ENCODE peak calls at places on chromosomes 6 and 20, in nine cellular contexts. One of them, this sample, is unnamed.

GRCh38 chr20:58128635-58129625 is 99.5 kb downstream of the ANKRD60 start:
- DNase-seq in T-cell: no peak
- DNase-seq in memory B cell: no peak
- DNase-seq in CD8-positive, alpha-beta T cell: no peak
- DNase-seq in endothelial cell: no peak
- DNase-seq in activated CD4-positive, alpha-beta T cell treated with anti-CD3 and anti-CD28 coated beads, Interleukin-2, amount 50 U/mL, for 1 hour: no peak
- DNase-seq in OCI-LY7: no peak
- DNase-seq in HL-60: no peak
- DNase-seq in putamen: no peak
- DNase-seq in this sample: no peak

GRCh38 chr6:56292505-56293181 is 45.3 kb upstream of the COL21A1 start:
- DNase-seq in T-cell: no peak
- DNase-seq in memory B cell: no peak
- DNase-seq in CD8-positive, alpha-beta T cell: no peak
- DNase-seq in endothelial cell: peak
- DNase-seq in activated CD4-positive, alpha-beta T cell treated with anti-CD3 and anti-CD28 coated beads, Interleukin-2, amount 50 U/mL, for 1 hour: no peak
- DNase-seq in OCI-LY7: peak
- DNase-seq in HL-60: peak
- DNase-seq in putamen: peak
- DNase-seq in this sample: no peak

GRCh38 chr6:143368426-143368825 is 82.1 kb downstream of the ADAT2 start:
- DNase-seq in T-cell: no peak
- DNase-seq in memory B cell: no peak
- DNase-seq in CD8-positive, alpha-beta T cell: no peak
- DNase-seq in endothelial cell: no peak
- DNase-seq in activated CD4-positive, alpha-beta T cell treated with anti-CD3 and anti-CD28 coated beads, Interleukin-2, amount 50 U/mL, for 1 hour: no peak
- DNase-seq in OCI-LY7: no peak
- DNase-seq in HL-60: peak
- DNase-seq in putamen: no peak
- DNase-seq in this sample: no peak

GRCh38 chr6:106087548-106088325 is 1.6 kb downstream of the PRDM1 start:
- DNase-seq in T-cell: no peak
- DNase-seq in memory B cell: no peak
- DNase-seq in CD8-positive, alpha-beta T cell: no peak
- DNase-seq in endothelial cell: no peak
- DNase-seq in activated CD4-positive, alpha-beta T cell treated with anti-CD3 and anti-CD28 coated beads, Interleukin-2, amount 50 U/mL, for 1 hour: no peak
- DNase-seq in OCI-LY7: no peak
- DNase-seq in HL-60: peak
- DNase-seq in putamen: peak
- DNase-seq in this sample: no peak

GRCh38 chr6:158367824-158368223 is 55.6 kb downstream of the TULP4 start:
- DNase-seq in T-cell: no peak
- DNase-seq in memory B cell: no peak
- DNase-seq in CD8-positive, alpha-beta T cell: no peak
- DNase-seq in endothelial cell: no peak
- DNase-seq in activated CD4-positive, alpha-beta T cell treated with anti-CD3 and anti-CD28 coated beads, Interleukin-2, amount 50 U/mL, for 1 hour: no peak
- DNase-seq in OCI-LY7: no peak
- DNase-seq in HL-60: no peak
- DNase-seq in putamen: no peak
- DNase-seq in this sample: no peak

GRCh38 chr6:34969662-34970265 is 80.7 kb downstream of the ANKS1A start:
- DNase-seq in T-cell: no peak
- DNase-seq in memory B cell: no peak
- DNase-seq in CD8-positive, alpha-beta T cell: no peak
- DNase-seq in endothelial cell: no peak
- DNase-seq in activated CD4-positive, alpha-beta T cell treated with anti-CD3 and anti-CD28 coated beads, Interleukin-2, amount 50 U/mL, for 1 hour: no peak
- DNase-seq in OCI-LY7: no peak
- DNase-seq in HL-60: no peak
- DNase-seq in putamen: no peak
- DNase-seq in this sample: no peak

GRCh38 chr6:163721435-163721834 is 306.9 kb downstream of the QKI start:
- DNase-seq in T-cell: no peak
- DNase-seq in memory B cell: no peak
- DNase-seq in CD8-positive, alpha-beta T cell: no peak
- DNase-seq in endothelial cell: no peak
- DNase-seq in activated CD4-positive, alpha-beta T cell treated with anti-CD3 and anti-CD28 coated beads, Interleukin-2, amount 50 U/mL, for 1 hour: no peak
- DNase-seq in OCI-LY7: no peak
- DNase-seq in HL-60: no peak
- DNase-seq in putamen: no peak
- DNase-seq in this sample: no peak

GRCh38 chr20:53245581-53245980 is 273.4 kb downstream of the TSHZ2 start:
- DNase-seq in T-cell: no peak
- DNase-seq in memory B cell: no peak
- DNase-seq in CD8-positive, alpha-beta T cell: no peak
- DNase-seq in endothelial cell: no peak
- DNase-seq in activated CD4-positive, alpha-beta T cell treated with anti-CD3 and anti-CD28 coated beads, Interleukin-2, amount 50 U/mL, for 1 hour: no peak
- DNase-seq in OCI-LY7: no peak
- DNase-seq in HL-60: no peak
- DNase-seq in putamen: no peak
- DNase-seq in this sample: no peak

GRCh38 chr6:617485-618100 is 39.3 kb downstream of the HUS1B start:
- DNase-seq in T-cell: no peak
- DNase-seq in memory B cell: no peak
- DNase-seq in CD8-positive, alpha-beta T cell: no peak
- DNase-seq in endothelial cell: no peak
- DNase-seq in activated CD4-positive, alpha-beta T cell treated with anti-CD3 and anti-CD28 coated beads, Interleukin-2, amount 50 U/mL, for 1 hour: no peak
- DNase-seq in OCI-LY7: no peak
- DNase-seq in HL-60: no peak
- DNase-seq in putamen: no peak
- DNase-seq in this sample: no peak

GRCh38 chr6:110359554-110359953 is 1.4 kb upstream of the METTL24 start:
- DNase-seq in T-cell: no peak
- DNase-seq in memory B cell: no peak
- DNase-seq in CD8-positive, alpha-beta T cell: no peak
- DNase-seq in endothelial cell: no peak
- DNase-seq in activated CD4-positive, alpha-beta T cell treated with anti-CD3 and anti-CD28 coated beads, Interleukin-2, amount 50 U/mL, for 1 hour: no peak
- DNase-seq in OCI-LY7: no peak
- DNase-seq in HL-60: no peak
- DNase-seq in putamen: no peak
- DNase-seq in this sample: no peak

GRCh38 chr6:6886160-6886885 is 221.4 kb upstream of the RREB1 start:
- DNase-seq in T-cell: no peak
- DNase-seq in memory B cell: no peak
- DNase-seq in CD8-positive, alpha-beta T cell: no peak
- DNase-seq in endothelial cell: no peak
- DNase-seq in activated CD4-positive, alpha-beta T cell treated with anti-CD3 and anti-CD28 coated beads, Interleukin-2, amount 50 U/mL, for 1 hour: no peak
- DNase-seq in OCI-LY7: no peak
- DNase-seq in HL-60: peak
- DNase-seq in putamen: no peak
- DNase-seq in this sample: no peak

GRCh38 chr6:148747493-148748160 is 797 bp downstream of the UST start:
- DNase-seq in T-cell: peak
- DNase-seq in memory B cell: peak
- DNase-seq in CD8-positive, alpha-beta T cell: peak
- DNase-seq in endothelial cell: peak
- DNase-seq in activated CD4-positive, alpha-beta T cell treated with anti-CD3 and anti-CD28 coated beads, Interleukin-2, amount 50 U/mL, for 1 hour: peak
- DNase-seq in OCI-LY7: peak
- DNase-seq in HL-60: no peak
- DNase-seq in putamen: no peak
- DNase-seq in this sample: peak

GRCh38 chr6:168616807-168617756 is 176.1 kb downstream of the SMOC2 start:
- DNase-seq in T-cell: no peak
- DNase-seq in memory B cell: no peak
- DNase-seq in CD8-positive, alpha-beta T cell: no peak
- DNase-seq in endothelial cell: no peak
- DNase-seq in activated CD4-positive, alpha-beta T cell treated with anti-CD3 and anti-CD28 coated beads, Interleukin-2, amount 50 U/mL, for 1 hour: no peak
- DNase-seq in OCI-LY7: no peak
- DNase-seq in HL-60: no peak
- DNase-seq in putamen: peak
- DNase-seq in this sample: no peak

GRCh38 chr6:22643780-22644179 is 74.4 kb downstream of the HDGFL1 start:
- DNase-seq in T-cell: no peak
- DNase-seq in memory B cell: no peak
- DNase-seq in CD8-positive, alpha-beta T cell: no peak
- DNase-seq in endothelial cell: no peak
- DNase-seq in activated CD4-positive, alpha-beta T cell treated with anti-CD3 and anti-CD28 coated beads, Interleukin-2, amount 50 U/mL, for 1 hour: no peak
- DNase-seq in OCI-LY7: no peak
- DNase-seq in HL-60: peak
- DNase-seq in putamen: no peak
- DNase-seq in this sample: no peak

GRCh38 chr6:19837511-19838441 is 606 bp downstream of the ID4 start:
- DNase-seq in T-cell: no peak
- DNase-seq in memory B cell: peak
- DNase-seq in CD8-positive, alpha-beta T cell: no peak
- DNase-seq in endothelial cell: peak
- DNase-seq in activated CD4-positive, alpha-beta T cell treated with anti-CD3 and anti-CD28 coated beads, Interleukin-2, amount 50 U/mL, for 1 hour: no peak
- DNase-seq in OCI-LY7: peak
- DNase-seq in HL-60: no peak
- DNase-seq in putamen: no peak
- DNase-seq in this sample: no peak

GRCh38 chr20:32507998-32508774 is 76.9 kb downstream of the NOL4L start:
- DNase-seq in T-cell: no peak
- DNase-seq in memory B cell: no peak
- DNase-seq in CD8-positive, alpha-beta T cell: no peak
- DNase-seq in endothelial cell: no peak
- DNase-seq in activated CD4-positive, alpha-beta T cell treated with anti-CD3 and anti-CD28 coated beads, Interleukin-2, amount 50 U/mL, for 1 hour: no peak
- DNase-seq in OCI-LY7: no peak
- DNase-seq in HL-60: peak
- DNase-seq in putamen: no peak
- DNase-seq in this sample: no peak

GRCh38 chr6:129932321-129932720 is 71.2 kb upstream of the TMEM244 start:
- DNase-seq in T-cell: no peak
- DNase-seq in memory B cell: no peak
- DNase-seq in CD8-positive, alpha-beta T cell: no peak
- DNase-seq in endothelial cell: no peak
- DNase-seq in activated CD4-positive, alpha-beta T cell treated with anti-CD3 and anti-CD28 coated beads, Interleukin-2, amount 50 U/mL, for 1 hour: no peak
- DNase-seq in OCI-LY7: no peak
- DNase-seq in HL-60: no peak
- DNase-seq in putamen: no peak
- DNase-seq in this sample: no peak

GRCh38 chr6:11218827-11219826 is 13.3 kb downstream of the NEDD9 start:
- DNase-seq in T-cell: no peak
- DNase-seq in memory B cell: no peak
- DNase-seq in CD8-positive, alpha-beta T cell: no peak
- DNase-seq in endothelial cell: peak
- DNase-seq in activated CD4-positive, alpha-beta T cell treated with anti-CD3 and anti-CD28 coated beads, Interleukin-2, amount 50 U/mL, for 1 hour: no peak
- DNase-seq in OCI-LY7: no peak
- DNase-seq in HL-60: no peak
- DNase-seq in putamen: peak
- DNase-seq in this sample: no peak

GRCh38 chr20:39799366-39799965 is 837.3 kb downstream of the DHX35 start:
- DNase-seq in T-cell: no peak
- DNase-seq in memory B cell: no peak
- DNase-seq in CD8-positive, alpha-beta T cell: no peak
- DNase-seq in endothelial cell: no peak
- DNase-seq in activated CD4-positive, alpha-beta T cell treated with anti-CD3 and anti-CD28 coated beads, Interleukin-2, amount 50 U/mL, for 1 hour: no peak
- DNase-seq in OCI-LY7: no peak
- DNase-seq in HL-60: no peak
- DNase-seq in putamen: no peak
- DNase-seq in this sample: no peak

GRCh38 chr6:85592044-85592443 is 1.6 kb downstream of the SNX14 start:
- DNase-seq in T-cell: no peak
- DNase-seq in memory B cell: no peak
- DNase-seq in CD8-positive, alpha-beta T cell: no peak
- DNase-seq in endothelial cell: no peak
- DNase-seq in activated CD4-positive, alpha-beta T cell treated with anti-CD3 and anti-CD28 coated beads, Interleukin-2, amount 50 U/mL, for 1 hour: no peak
- DNase-seq in OCI-LY7: no peak
- DNase-seq in HL-60: no peak
- DNase-seq in putamen: no peak
- DNase-seq in this sample: no peak

GRCh38 chr6:107493158-107494057 is 3.5 kb downstream of the SOBP start:
- DNase-seq in T-cell: no peak
- DNase-seq in memory B cell: no peak
- DNase-seq in CD8-positive, alpha-beta T cell: no peak
- DNase-seq in endothelial cell: no peak
- DNase-seq in activated CD4-positive, alpha-beta T cell treated with anti-CD3 and anti-CD28 coated beads, Interleukin-2, amount 50 U/mL, for 1 hour: no peak
- DNase-seq in OCI-LY7: no peak
- DNase-seq in HL-60: no peak
- DNase-seq in putamen: peak
- DNase-seq in this sample: no peak

GRCh38 chr6:23446394-23447001 is 679.5 kb upstream of the NRSN1 start:
- DNase-seq in T-cell: no peak
- DNase-seq in memory B cell: no peak
- DNase-seq in CD8-positive, alpha-beta T cell: no peak
- DNase-seq in endothelial cell: peak
- DNase-seq in activated CD4-positive, alpha-beta T cell treated with anti-CD3 and anti-CD28 coated beads, Interleukin-2, amount 50 U/mL, for 1 hour: no peak
- DNase-seq in OCI-LY7: no peak
- DNase-seq in HL-60: no peak
- DNase-seq in putamen: peak
- DNase-seq in this sample: no peak

GRCh38 chr6:143674466-143675114 is 3.2 kb upstream of the PHACTR2 start:
- DNase-seq in T-cell: no peak
- DNase-seq in memory B cell: no peak
- DNase-seq in CD8-positive, alpha-beta T cell: no peak
- DNase-seq in endothelial cell: no peak
- DNase-seq in activated CD4-positive, alpha-beta T cell treated with anti-CD3 and anti-CD28 coated beads, Interleukin-2, amount 50 U/mL, for 1 hour: no peak
- DNase-seq in OCI-LY7: no peak
- DNase-seq in HL-60: no peak
- DNase-seq in putamen: no peak
- DNase-seq in this sample: no peak

GRCh38 chr6:79421707-79422484 is 115.3 kb downstream of the LCA5 start:
- DNase-seq in T-cell: no peak
- DNase-seq in memory B cell: no peak
- DNase-seq in CD8-positive, alpha-beta T cell: no peak
- DNase-seq in endothelial cell: no peak
- DNase-seq in activated CD4-positive, alpha-beta T cell treated with anti-CD3 and anti-CD28 coated beads, Interleukin-2, amount 50 U/mL, for 1 hour: no peak
- DNase-seq in OCI-LY7: no peak
- DNase-seq in HL-60: no peak
- DNase-seq in putamen: peak
- DNase-seq in this sample: no peak

GRCh38 chr6:15715060-15715459 is 52.2 kb upstream of the DTNBP1 start:
- DNase-seq in T-cell: no peak
- DNase-seq in memory B cell: no peak
- DNase-seq in CD8-positive, alpha-beta T cell: no peak
- DNase-seq in endothelial cell: no peak
- DNase-seq in activated CD4-positive, alpha-beta T cell treated with anti-CD3 and anti-CD28 coated beads, Interleukin-2, amount 50 U/mL, for 1 hour: no peak
- DNase-seq in OCI-LY7: no peak
- DNase-seq in HL-60: no peak
- DNase-seq in putamen: no peak
- DNase-seq in this sample: no peak

GRCh38 chr6:52253494-52253893 is 9.2 kb upstream of the IL17F start:
- DNase-seq in T-cell: no peak
- DNase-seq in memory B cell: no peak
- DNase-seq in CD8-positive, alpha-beta T cell: no peak
- DNase-seq in endothelial cell: no peak
- DNase-seq in activated CD4-positive, alpha-beta T cell treated with anti-CD3 and anti-CD28 coated beads, Interleukin-2, amount 50 U/mL, for 1 hour: no peak
- DNase-seq in OCI-LY7: no peak
- DNase-seq in HL-60: no peak
- DNase-seq in putamen: no peak
- DNase-seq in this sample: no peak